ENCODE peak calls at places on chromosomes 7 and 10, in five cellular contexts. One of them, this sample, is unnamed.
A peak's percentile ranks its signal among the peaks of the same experiment; 100 is the strongest.

GRCh38 chr7:22629056-22629455 is 97.9 kb upstream of the IL6 start:
- DNase-seq in NCI-H460: no peak
- DNase-seq in cerebellar cortex: no peak
- DNase-seq in MCF 10A: no peak
- DNase-seq in mammary epithelial cell: no peak
- DNase-seq in this sample: no peak

GRCh38 chr7:130141161-130141857 is 63.9 kb downstream of the TMEM209 start:
- DNase-seq in mammary epithelial cell: no peak
- DNase-seq in cerebellar cortex: peak; percentile 98
- DNase-seq in MCF 10A: no peak
- DNase-seq in NCI-H460: no peak
- DNase-seq in this sample: peak; percentile 90

GRCh38 chr10:107232013-107232412 is 67.5 kb upstream of the SORCS1 start:
- DNase-seq in cerebellar cortex: no peak
- DNase-seq in mammary epithelial cell: peak; percentile 1
- DNase-seq in MCF 10A: peak; percentile 70
- DNase-seq in NCI-H460: no peak
- DNase-seq in this sample: no peak

GRCh38 chr7:34184466-34184865 is 279.1 kb downstream of the BMPER start:
- DNase-seq in mammary epithelial cell: no peak
- DNase-seq in MCF 10A: peak; percentile 29
- DNase-seq in NCI-H460: no peak
- DNase-seq in cerebellar cortex: no peak
- DNase-seq in this sample: no peak

GRCh38 chr7:89401690-89402089 is 606.2 kb upstream of the TEX47 start:
- DNase-seq in cerebellar cortex: no peak
- DNase-seq in MCF 10A: no peak
- DNase-seq in mammary epithelial cell: no peak
- DNase-seq in NCI-H460: no peak
- DNase-seq in this sample: no peak

GRCh38 chr7:151695856-151696555 is 176.3 kb upstream of the RHEB start:
- DNase-seq in MCF 10A: peak; percentile 75
- DNase-seq in NCI-H460: no peak
- DNase-seq in mammary epithelial cell: peak; percentile 87
- DNase-seq in cerebellar cortex: no peak
- DNase-seq in this sample: no peak

GRCh38 chr10:132253092-132253687 is 54.6 kb downstream of the STK32C start:
- DNase-seq in cerebellar cortex: peak; percentile 75
- DNase-seq in NCI-H460: no peak
- DNase-seq in MCF 10A: no peak
- DNase-seq in mammary epithelial cell: no peak
- DNase-seq in this sample: no peak

GRCh38 chr10:5530846-5531557 is 6.2 kb downstream of the CALML3 start:
- DNase-seq in NCI-H460: no peak
- DNase-seq in cerebellar cortex: no peak
- DNase-seq in mammary epithelial cell: no peak
- DNase-seq in MCF 10A: no peak
- DNase-seq in this sample: no peak

GRCh38 chr7:129213828-129214227 is 11.0 kb upstream of the AHCYL2 start:
- DNase-seq in mammary epithelial cell: peak; percentile 45
- DNase-seq in MCF 10A: peak; percentile 13
- DNase-seq in cerebellar cortex: peak; percentile 28
- DNase-seq in NCI-H460: no peak
- DNase-seq in this sample: no peak

GRCh38 chr7:7617550-7617949 is 23.0 kb upstream of the UMAD1 start:
- DNase-seq in mammary epithelial cell: no peak
- DNase-seq in MCF 10A: no peak
- DNase-seq in NCI-H460: no peak
- DNase-seq in cerebellar cortex: no peak
- DNase-seq in this sample: no peak

GRCh38 chr10:85138046-85138445 is 809.7 kb downstream of the CCSER2 start:
- DNase-seq in mammary epithelial cell: no peak
- DNase-seq in NCI-H460: no peak
- DNase-seq in MCF 10A: no peak
- DNase-seq in cerebellar cortex: no peak
- DNase-seq in this sample: no peak

GRCh38 chr10:16119445-16119844 is 259.1 kb upstream of the MINDY3 start:
- DNase-seq in MCF 10A: no peak
- DNase-seq in mammary epithelial cell: no peak
- DNase-seq in cerebellar cortex: no peak
- DNase-seq in NCI-H460: no peak
- DNase-seq in this sample: no peak

GRCh38 chr10:88254091-88254490 is 329.0 kb downstream of the RNLS start:
- DNase-seq in NCI-H460: peak; percentile 38
- DNase-seq in cerebellar cortex: no peak
- DNase-seq in mammary epithelial cell: peak; percentile 89
- DNase-seq in MCF 10A: peak; percentile 95
- DNase-seq in this sample: no peak

GRCh38 chr7:21819048-21819447 is 126.7 kb downstream of the CDCA7L start:
- DNase-seq in cerebellar cortex: no peak
- DNase-seq in mammary epithelial cell: no peak
- DNase-seq in MCF 10A: no peak
- DNase-seq in NCI-H460: no peak
- DNase-seq in this sample: no peak

GRCh38 chr10:11425288-11425595 is 186.2 kb downstream of the USP6NL start:
- DNase-seq in cerebellar cortex: no peak
- DNase-seq in mammary epithelial cell: no peak
- DNase-seq in NCI-H460: no peak
- DNase-seq in MCF 10A: no peak
- DNase-seq in this sample: no peak

GRCh38 chr7:35714862-35715261 is 19.9 kb upstream of the HERPUD2 start:
- DNase-seq in MCF 10A: no peak
- DNase-seq in cerebellar cortex: peak; percentile 64
- DNase-seq in NCI-H460: no peak
- DNase-seq in mammary epithelial cell: no peak
- DNase-seq in this sample: no peak

GRCh38 chr7:95095259-95096122 is 188.1 kb downstream of the PPP1R9A start:
- DNase-seq in MCF 10A: no peak
- DNase-seq in cerebellar cortex: no peak
- DNase-seq in NCI-H460: no peak
- DNase-seq in mammary epithelial cell: no peak
- DNase-seq in this sample: no peak

GRCh38 chr10:130843051-130843653 is 468.4 kb downstream of the TCERG1L start:
- DNase-seq in cerebellar cortex: no peak
- DNase-seq in NCI-H460: no peak
- DNase-seq in mammary epithelial cell: no peak
- DNase-seq in MCF 10A: no peak
- DNase-seq in this sample: no peak

GRCh38 chr7:135349746-135350145 is 116.1 kb downstream of the STRA8 start:
- DNase-seq in NCI-H460: no peak
- DNase-seq in mammary epithelial cell: no peak
- DNase-seq in MCF 10A: no peak
- DNase-seq in cerebellar cortex: no peak
- DNase-seq in this sample: no peak

GRCh38 chr10:35822316-35822715 is 180.2 kb upstream of the FZD8 start:
- DNase-seq in NCI-H460: no peak
- DNase-seq in mammary epithelial cell: peak; percentile 77
- DNase-seq in cerebellar cortex: peak; percentile 61
- DNase-seq in MCF 10A: peak; percentile 58
- DNase-seq in this sample: peak; percentile 69

GRCh38 chr10:96380821-96381220 is 22.0 kb upstream of the OPALIN start:
- DNase-seq in mammary epithelial cell: no peak
- DNase-seq in MCF 10A: peak; percentile 77
- DNase-seq in NCI-H460: no peak
- DNase-seq in cerebellar cortex: no peak
- DNase-seq in this sample: no peak

GRCh38 chr7:37320140-37320839 is 128.4 kb downstream of the ELMO1 start:
- DNase-seq in MCF 10A: peak; percentile 60
- DNase-seq in mammary epithelial cell: no peak
- DNase-seq in cerebellar cortex: no peak
- DNase-seq in NCI-H460: peak; percentile 20
- DNase-seq in this sample: no peak

GRCh38 chr7:149007146-149007545 is 21.2 kb downstream of the PDIA4 start:
- DNase-seq in mammary epithelial cell: no peak
- DNase-seq in cerebellar cortex: no peak
- DNase-seq in NCI-H460: no peak
- DNase-seq in MCF 10A: no peak
- DNase-seq in this sample: no peak

GRCh38 chr10:31773749-31774148 is 154.9 kb downstream of the ARHGAP12 start:
- DNase-seq in NCI-H460: no peak
- DNase-seq in mammary epithelial cell: no peak
- DNase-seq in MCF 10A: no peak
- DNase-seq in cerebellar cortex: no peak
- DNase-seq in this sample: no peak

This sample was measured in ureter.